ENCODE peak calls at places on chromosomes 5 and 9, in eight cellular contexts. T, Z, S, J, L, B, E and X are unnamed samples.

GRCh38 chr9:81748091-81748490 is 58.7 kb upstream of the TLE1 start:
- DNase-seq in B (no peak), L (no peak), E (no peak), S (no peak), Z (no peak), J (no peak), T (no peak), X (no peak)

GRCh38 chr9:78566948-78567675 is 270.2 kb downstream of the PSAT1 start:
- DNase-seq in S (no peak), L (no peak), B (no peak), J (no peak), E (peak), Z (no peak), T (no peak), X (no peak)

GRCh38 chr5:36396640-36397039 is 94.9 kb upstream of the RANBP3L start:
- DNase-seq in S (no peak), L (no peak), T (no peak), J (peak), E (no peak), Z (no peak), B (no peak), X (no peak)

GRCh38 chr5:172482156-172483020 is 28.1 kb upstream of the SH3PXD2B start:
- DNase-seq in E (no peak), L (no peak), B (no peak), J (no peak), T (no peak), S (no peak), Z (no peak), X (no peak)

GRCh38 chr9:33329117-33329563 is 38.8 kb downstream of the NFX1 start:
- DNase-seq in Z (peak), B (no peak), S (peak), J (peak), E (peak), L (no peak), T (no peak), X (no peak)

GRCh38 chr5:96026334-96027065 is 64.8 kb upstream of the ELL2 start:
- DNase-seq in S (no peak), Z (peak), E (peak), J (peak), B (no peak), T (no peak), L (no peak), X (no peak)

GRCh38 chr5:51465165-51465564 is 81.9 kb downstream of the ISL1 start:
- DNase-seq in B (no peak), Z (no peak), L (peak), E (no peak), S (no peak), T (no peak), J (peak), X (no peak)

GRCh38 chr5:59021837-59022514 is 439.1 kb downstream of the RAB3C start:
- DNase-seq in E (no peak), J (no peak), S (peak), B (no peak), T (peak), Z (no peak), L (no peak), X (no peak)

GRCh38 chr9:16213781-16214515 is 656.5 kb downstream of the BNC2 start:
- DNase-seq in B (no peak), S (no peak), T (peak), L (no peak), J (peak), Z (peak), E (peak), X (no peak)

GRCh38 chr5:79235222-79235577 is 731 bp upstream of the JMY start:
- DNase-seq in S (no peak), E (peak), T (no peak), B (no peak), J (no peak), L (no peak), Z (no peak), X (no peak)

GRCh38 chr9:87556821-87557220 is 59.2 kb downstream of the DAPK1 start:
- DNase-seq in B (no peak), Z (no peak), E (no peak), J (no peak), T (peak), L (no peak), S (no peak), X (no peak)

GRCh38 chr5:36240779-36241635 is 718 bp downstream of the NADK2 start:
- DNase-seq in Z (peak), T (peak), B (peak), E (peak), L (peak), J (peak), S (peak), X (peak)

GRCh38 chr9:137082222-137082924 is 4.4 kb upstream of the MAN1B1 start:
- DNase-seq in T (no peak), J (no peak), B (no peak), S (no peak), E (no peak), Z (no peak), L (no peak), X (no peak)

GRCh38 chr5:159667286-159667685 is 249.0 kb upstream of the ADRA1B start:
- DNase-seq in S (no peak), T (no peak), E (no peak), J (no peak), B (no peak), L (no peak), Z (no peak), X (no peak)

GRCh38 chr9:19048966-19049871 is at the start of gene RRAGA:
- DNase-seq in T (peak), Z (peak), E (peak), S (peak), B (peak), J (peak), L (peak), X (peak)

GRCh38 chr9:96565684-96566360 is 53.8 kb downstream of the CDC14B start:
- DNase-seq in E (peak), L (peak), J (peak), Z (no peak), B (no peak), T (no peak), S (no peak), X (no peak)

GRCh38 chr5:137205237-137205636 is 293.9 kb downstream of the SPOCK1 start:
- DNase-seq in J (peak), T (no peak), B (no peak), S (no peak), L (no peak), Z (no peak), E (no peak), X (no peak)

GRCh38 chr9:105452185-105452584 is 4.4 kb downstream of the FSD1L start:
- DNase-seq in E (no peak), B (no peak), L (no peak), J (no peak), S (no peak), T (no peak), Z (no peak), X (no peak)

GRCh38 chr5:96771395-96771794 is 36.4 kb downstream of the ERAP1 start:
- DNase-seq in T (no peak), E (no peak), S (no peak), J (no peak), L (no peak), Z (no peak), B (no peak), X (no peak)

GRCh38 chr9:122197334-122197872 is 31.4 kb downstream of the LHX6 start:
- DNase-seq in B (no peak), E (no peak), Z (no peak), J (no peak), T (no peak), L (no peak), S (no peak), X (no peak)